ENCODE peak calls at places on chromosomes 13 and 19, in four cellular contexts. N is bronchial epithelial cell, M is fibroblast of mammary gland, C is gastrocnemius medialis. S is an unnamed sample.

GRCh38 chr13:75798353-75799245 is 162.5 kb downstream of the LMO7 start:
- DNase-seq in N (peak), M (peak), C (no peak), S (peak)

GRCh38 chr13:75180805-75181455 is 301.0 kb downstream of the TBC1D4 start:
- DNase-seq in C (no peak), N (peak), M (peak), S (no peak)

GRCh38 chr19:16374436-16374835 is 49.8 kb downstream of the KLF2 start:
- DNase-seq in C (no peak), M (no peak), N (no peak), S (no peak)

GRCh38 chr13:52011690-52012511 is at the start of gene ALG11:
- DNase-seq in M (peak), N (peak), C (peak), S (peak)

GRCh38 chr13:42892760-42893159 is 99.3 kb downstream of the EPSTI1 start:
- DNase-seq in M (peak), N (peak), C (no peak), S (peak)

GRCh38 chr13:73880365-73880764 is 253.8 kb downstream of the KLF12 start:
- DNase-seq in M (peak), C (no peak), N (peak), S (no peak)

GRCh38 chr13:75514080-75515040 is 23.3 kb downstream of the COMMD6 start:
- DNase-seq in N (no peak), C (no peak), M (peak), S (peak)

GRCh38 chr19:17450264-17451075 is 2.0 kb upstream of the TMEM221 start:
- DNase-seq in C (no peak), M (no peak), N (peak), S (no peak)

GRCh38 chr13:53100394-53101063 is 71.9 kb downstream of the OLFM4 start:
- DNase-seq in C (no peak), N (no peak), M (no peak), S (no peak)

GRCh38 chr13:34822681-34823080 is 119.4 kb upstream of the NBEA start:
- DNase-seq in N (no peak), M (no peak), C (no peak), S (no peak)

GRCh38 chr19:2428027-2428690 is 773 bp upstream of the TIMM13 start:
- DNase-seq in C (peak), N (peak), M (peak), S (peak)

GRCh38 chr19:9848060-9848459 is 12.9 kb downstream of the PIN1 start:
- DNase-seq in C (no peak), M (no peak), N (no peak), S (no peak)

GRCh38 chr19:23460656-23461055 is 65.4 kb upstream of the ZNF91 start:
- DNase-seq in N (peak), M (no peak), C (no peak), S (no peak)

GRCh38 chr19:47778954-47779351 is 450 bp downstream of the SELENOW start:
- DNase-seq in M (peak), C (peak), N (no peak), S (no peak)

DNA sequence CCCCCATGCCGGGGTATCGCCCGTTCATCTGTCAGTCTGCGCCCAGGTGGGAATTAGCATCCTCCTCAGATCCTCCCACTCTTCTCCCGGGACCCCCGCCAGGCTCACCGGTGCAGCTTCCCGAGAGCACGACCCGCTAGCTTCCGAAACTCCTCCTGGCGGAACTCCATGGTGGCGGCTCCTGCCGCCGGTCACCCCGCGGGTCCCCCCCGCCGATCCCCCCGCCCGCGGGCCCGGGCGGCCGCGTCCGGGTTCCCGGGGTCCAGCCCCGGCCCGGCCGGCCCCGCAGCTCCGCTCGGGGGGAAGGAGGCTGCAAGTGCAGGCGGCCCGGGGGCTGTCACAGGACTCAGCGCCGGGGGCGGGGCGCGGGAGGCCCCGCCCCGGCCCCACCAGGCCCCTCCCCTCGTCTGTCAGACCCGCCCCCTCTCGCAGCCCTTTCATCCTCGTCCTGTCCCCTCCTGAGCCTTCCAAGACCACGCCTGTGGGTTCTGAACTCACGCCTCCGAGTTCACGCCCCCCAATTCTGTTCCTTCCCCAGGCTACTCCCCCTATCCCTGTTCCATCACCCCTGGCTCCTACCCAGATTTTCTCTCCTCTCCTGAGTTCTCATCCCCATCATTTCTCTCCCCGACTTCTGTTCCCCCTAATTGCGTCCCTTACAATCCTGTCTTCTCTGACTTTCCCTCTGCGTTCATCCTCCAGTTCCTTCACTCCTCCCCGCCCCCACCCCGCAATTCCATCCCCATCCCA is at the start of gene SLC17A7:
- DNase-seq in N (no peak), M (no peak), C (peak), S (peak)
- TF ChIP-seq CTCF in N (no peak), M (no peak), C (no peak), S (no peak)

GRCh38 chr13:24681930-24682329 is 1.7 kb downstream of the ATP12A start:
- DNase-seq in N (no peak), M (no peak), C (no peak), S (no peak)

GRCh38 chr13:24678151-24678550 is 2.1 kb upstream of the ATP12A start:
- DNase-seq in N (no peak), M (no peak), C (no peak), S (no peak)

GRCh38 chr13:24680921-24681585 is 845 bp downstream of the ATP12A start:
- DNase-seq in C (no peak), M (no peak), N (no peak), S (no peak)

GRCh38 chr13:24680258-24680920 is at the start of gene ATP12A:
- DNase-seq in M (no peak), N (no peak), C (no peak), S (no peak)

GRCh38 chr13:24679686-24680085 is 522 bp upstream of the ATP12A start:
- DNase-seq in C (no peak), M (no peak), N (no peak), S (no peak)
- H3K4me3 ChIP-seq in C (no peak), M (no peak), N (no peak), S (no peak)

DNA sequence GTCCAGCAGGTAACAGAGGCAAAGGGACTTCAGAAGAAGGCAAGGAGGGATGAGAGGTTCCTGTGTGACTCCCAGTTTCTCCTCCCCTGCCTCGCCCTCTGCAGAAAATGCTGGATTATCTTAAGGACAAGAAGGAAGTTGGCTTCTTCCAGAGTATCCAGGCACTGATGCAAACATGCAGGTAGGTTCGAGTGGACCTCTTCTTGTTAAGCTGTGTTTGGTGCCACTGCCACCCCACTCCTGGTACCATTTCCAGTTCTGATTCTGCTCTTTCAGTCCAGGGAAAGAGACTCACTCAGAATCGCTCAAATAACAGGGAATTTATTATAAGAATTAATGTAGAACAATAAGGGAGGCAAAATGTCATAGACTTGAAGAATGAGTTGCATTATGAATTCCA is 82.5 kb downstream of the MAP4K1 start:
- DNase-seq in N (no peak), C (no peak), M (no peak), S (no peak)
- TF ChIP-seq CTCF in N (no peak), C (no peak), M (no peak), S (no peak)

GRCh38 chr19:6048808-6049405 is 61.4 kb downstream of the RFX2 start:
- DNase-seq in M (peak), C (peak), N (peak), S (peak)
- H3K4me3 ChIP-seq in M (no peak), C (no peak), N (no peak), S (no peak)

GRCh38 chr19:18856385-18857126 is 24.8 kb downstream of the UPF1 start:
- DNase-seq in N (no peak), M (peak), C (no peak), S (no peak)
- TF ChIP-seq CTCF in N (peak), M (peak), C (no peak), S (peak)

S was measured in foreskin fibroblast.